ENCODE peak calls at places on chromosomes 7 and 10, in four cellular contexts. R is HCT116, J is H1, U is SK-N-SH. C is an unnamed sample.

GRCh38 chr7:28408974-28409715 is 3.2 kb upstream of the CREB5 start:
- DNase-seq in U (peak), R (peak), J (peak), C (peak)

GRCh38 chr10:71608863-71609768 is 110.5 kb downstream of the C10orf105 start:
- DNase-seq in J (peak), U (peak), R (peak), C (peak)

GRCh38 chr10:10397906-10398305 is 619.8 kb upstream of the CELF2 start:
- DNase-seq in U (no peak), R (no peak), J (no peak), C (no peak)

GRCh38 chr10:133122171-133122935 is 34.6 kb downstream of the ADGRA1 start:
- DNase-seq in R (no peak), U (no peak), J (no peak), C (no peak)

GRCh38 chr10:122780391-122780790 is 65.3 kb downstream of the CUZD1 start:
- DNase-seq in R (no peak), J (peak), U (no peak), C (no peak)

GRCh38 chr10:26438534-26439269 is 561 bp downstream of the APBB1IP start:
- DNase-seq in J (no peak), R (no peak), U (peak), C (no peak)

GRCh38 chr7:17043012-17043877 is 161.5 kb upstream of the AGR3 start:
- DNase-seq in J (no peak), U (no peak), R (no peak), C (no peak)

GRCh38 chr10:110052911-110053310 is 45.1 kb downstream of the ADD3 start:
- DNase-seq in U (no peak), J (no peak), R (no peak), C (no peak)

GRCh38 chr10:73099141-73099540 is 2.5 kb upstream of the P4HA1 start:
- DNase-seq in J (no peak), R (no peak), U (no peak), C (no peak)

GRCh38 chr10:132264966-132265877 is 42.5 kb downstream of the STK32C start:
- DNase-seq in U (peak), R (no peak), J (no peak), C (peak)

GRCh38 chr10:114271779-114272167 is 32.7 kb downstream of the VWA2 start:
- DNase-seq in J (no peak), R (peak), U (no peak), C (no peak)

GRCh38 chr10:65570143-65571010 is 1355.5 kb upstream of the LRRTM3 start:
- DNase-seq in R (peak), J (peak), U (peak), C (no peak)

GRCh38 chr10:6771361-6771760 is 191.3 kb upstream of the PRKCQ start:
- DNase-seq in J (no peak), U (no peak), R (no peak), C (no peak)

GRCh38 chr7:89887489-89887888 is 266.8 kb upstream of the STEAP1 start:
- DNase-seq in J (no peak), U (no peak), R (no peak), C (no peak)

GRCh38 chr10:11775412-11775811 is 33.2 kb downstream of the ECHDC3 start:
- DNase-seq in J (no peak), R (no peak), U (no peak), C (no peak)

GRCh38 chr7:35848728-35849127 is 47.9 kb downstream of the SEPTIN7 start:
- DNase-seq in R (no peak), J (no peak), U (no peak), C (no peak)

GRCh38 chr10:104925232-104925851 is 284.3 kb downstream of the SORCS3 start:
- DNase-seq in U (peak), R (peak), J (peak), C (peak)

GRCh38 chr10:73083234-73083633 is 13.4 kb downstream of the P4HA1 start:
- DNase-seq in U (no peak), J (no peak), R (no peak), C (no peak)

GRCh38 chr10:2994562-2994961 is 72.8 kb upstream of the PFKP start:
- DNase-seq in U (no peak), R (no peak), J (no peak), C (no peak)

GRCh38 chr10:630581-631073 is 58.8 kb downstream of the DIP2C start:
- DNase-seq in J (no peak), U (no peak), R (no peak), C (no peak)

GRCh38 chr10:72076756-72077155 is 11.6 kb downstream of the SPOCK2 start:
- DNase-seq in R (no peak), J (no peak), U (no peak), C (no peak)

GRCh38 chr7:29336851-29337627 is 142.5 kb downstream of the CHN2 start:
- DNase-seq in J (no peak), R (no peak), U (no peak), C (peak)

GRCh38 chr7:117689421-117689820 is 183.8 kb downstream of the CTTNBP2 start:
- DNase-seq in U (no peak), R (no peak), J (no peak), C (no peak)

GRCh38 chr7:98354511-98355249 is 46.2 kb downstream of the BAIAP2L1 start:
- DNase-seq in U (no peak), R (peak), J (peak), C (peak)

GRCh38 chr10:4804505-4804904 is 21.5 kb upstream of the AKR1E2 start:
- DNase-seq in U (no peak), R (no peak), J (no peak), C (no peak)

GRCh38 chr7:132584796-132585494 is 8.7 kb upstream of the PLXNA4 start:
- DNase-seq in U (no peak), R (no peak), J (no peak), C (no peak)

GRCh38 chr7:71303566-71303965 is 171.6 kb downstream of the GALNT17 start:
- DNase-seq in R (no peak), U (no peak), J (no peak), C (no peak)

GRCh38 chr10:5945561-5946418 is 31.6 kb downstream of the IL15RA start:
- DNase-seq in U (no peak), J (no peak), R (no peak), C (peak)

GRCh38 chr7:20270867-20271266 is 53.7 kb upstream of the MACC1 start:
- DNase-seq in U (no peak), J (no peak), R (no peak), C (no peak)

GRCh38 chr7:23474098-23474828 is 4.0 kb upstream of the IGF2BP3 start:
- DNase-seq in R (peak), J (peak), U (peak), C (no peak)

GRCh38 chr7:47401571-47402570 is 180.0 kb downstream of the TNS3 start:
- DNase-seq in R (no peak), U (no peak), J (no peak), C (no peak)

GRCh38 chr7:47403341-47403866 is 178.5 kb downstream of the TNS3 start:
- DNase-seq in J (no peak), U (no peak), R (no peak), C (no peak)

GRCh38 chr7:47402941-47403340 is 179.0 kb downstream of the TNS3 start:
- DNase-seq in J (no peak), R (no peak), U (no peak), C (no peak)

GRCh38 chr7:47405286-47405904 is 176.5 kb downstream of the TNS3 start:
- DNase-seq in J (no peak), U (no peak), R (no peak), C (no peak)

DNA sequence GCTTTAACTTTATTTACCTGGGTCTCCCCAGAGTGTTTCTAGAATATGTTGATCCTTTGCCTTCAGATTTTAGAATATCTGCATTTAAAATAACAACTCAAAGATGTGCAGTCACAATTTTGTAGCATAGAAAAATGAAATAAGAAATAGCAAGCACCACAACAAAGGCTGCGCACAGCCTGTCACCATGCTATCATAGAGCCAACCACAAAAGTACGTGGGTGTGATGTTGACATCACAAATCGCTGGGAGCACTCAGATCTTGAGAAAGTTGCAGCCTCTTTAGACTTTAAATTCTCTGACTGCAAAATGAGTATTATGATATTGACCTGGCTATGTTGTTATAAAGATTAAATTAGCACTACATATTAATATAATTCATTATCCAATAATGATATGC is 177.9 kb downstream of the TNS3 start:
- DNase-seq in J (no peak), R (no peak), U (no peak), C (no peak)
- TF ChIP-seq JUND in J (no peak), R (no peak), U (no peak), C (no peak)

GRCh38 chr10:103502849-103503660 is 9.6 kb downstream of the NEURL1 start:
- DNase-seq in J (no peak), U (peak), R (no peak), C (no peak)
- TF ChIP-seq JUND in J (no peak), U (no peak), R (no peak), C (no peak)

DNA sequence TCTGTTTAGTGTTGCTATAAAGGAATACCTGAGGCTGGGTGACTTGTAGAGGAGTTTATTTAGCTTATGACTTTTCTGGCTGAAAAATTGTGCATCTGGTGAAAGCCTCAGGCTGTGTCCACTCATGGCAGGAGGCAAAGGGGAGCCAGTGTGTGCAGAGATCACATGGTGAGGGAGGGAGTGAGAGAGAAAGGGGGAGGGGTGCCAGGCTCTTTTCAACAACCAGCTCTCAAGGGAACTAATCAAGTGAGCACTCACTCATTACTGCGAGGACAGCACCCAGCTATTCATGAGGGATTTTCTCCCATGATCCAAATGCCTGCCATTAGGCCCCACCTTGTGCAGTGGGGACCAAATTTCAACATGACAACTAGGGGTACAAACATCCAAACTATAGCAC is 590.2 kb downstream of the MAGI2 start:
- DNase-seq in J (no peak), R (no peak), U (no peak), C (no peak)
- TF ChIP-seq JUND in J (no peak), R (no peak), U (no peak), C (no peak)

GRCh38 chr10:32056136-32057040 is at the start of gene KIF5B:
- DNase-seq in U (peak), R (peak), J (peak), C (peak)

GRCh38 chr10:32061440-32061839 is 5.2 kb upstream of the KIF5B start:
- DNase-seq in J (no peak), R (no peak), U (no peak), C (no peak)

GRCh38 chr10:32060372-32060771 is 4.1 kb upstream of the KIF5B start:
- DNase-seq in U (no peak), R (no peak), J (no peak), C (no peak)

GRCh38 chr10:32057041-32057372 is 782 bp upstream of the KIF5B start:
- DNase-seq in U (peak), R (no peak), J (no peak), C (no peak)

GRCh38 chr10:32059472-32059871 is 3.2 kb upstream of the KIF5B start:
- DNase-seq in U (no peak), R (no peak), J (no peak), C (no peak)
- TF ChIP-seq JUND in U (no peak), R (no peak), J (no peak), C (no peak)

GRCh38 chr10:100966887-100967286 is 2.4 kb upstream of the SEMA4G start:
- DNase-seq in R (no peak), U (no peak), J (no peak), C (no peak)
- TF ChIP-seq JUND in R (no peak), U (no peak), J (no peak), C (no peak)

GRCh38 chr7:139488810-139489209 is 5.3 kb upstream of the KLRG2 start:
- DNase-seq in R (no peak), J (no peak), U (no peak), C (peak)

GRCh38 chr7:139494835-139495568 is 11.5 kb upstream of the KLRG2 start:
- DNase-seq in J (no peak), R (no peak), U (no peak), C (no peak)

GRCh38 chr7:139487366-139488080 is 4.0 kb upstream of the KLRG2 start:
- DNase-seq in U (no peak), J (no peak), R (no peak), C (no peak)

GRCh38 chr7:139492293-139492692 is 8.8 kb upstream of the KLRG2 start:
- DNase-seq in J (no peak), U (no peak), R (no peak), C (no peak)

DNA sequence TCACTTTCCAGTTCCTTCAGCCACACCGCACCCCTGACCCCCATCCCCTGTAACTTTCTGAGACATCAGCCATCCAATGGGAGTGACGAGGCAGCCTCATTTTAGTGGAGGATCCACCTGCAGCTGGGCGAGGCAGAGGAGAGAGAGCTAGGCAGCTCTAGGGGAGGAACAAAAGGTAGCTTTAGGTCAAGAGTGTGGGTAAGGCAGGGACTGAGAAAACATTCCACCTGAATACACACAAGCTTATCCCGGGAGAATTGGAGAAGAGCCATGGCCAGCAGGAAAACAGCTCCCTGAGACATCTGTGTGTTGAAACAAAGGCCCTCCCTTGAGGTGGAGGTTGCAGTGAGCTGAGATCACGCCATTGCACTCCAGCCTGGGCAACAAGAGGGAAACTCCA is 6.7 kb upstream of the KLRG2 start:
- DNase-seq in U (no peak), R (no peak), J (no peak), C (peak)
- TF ChIP-seq JUND in U (no peak), R (no peak), J (no peak), C (no peak)

DNA sequence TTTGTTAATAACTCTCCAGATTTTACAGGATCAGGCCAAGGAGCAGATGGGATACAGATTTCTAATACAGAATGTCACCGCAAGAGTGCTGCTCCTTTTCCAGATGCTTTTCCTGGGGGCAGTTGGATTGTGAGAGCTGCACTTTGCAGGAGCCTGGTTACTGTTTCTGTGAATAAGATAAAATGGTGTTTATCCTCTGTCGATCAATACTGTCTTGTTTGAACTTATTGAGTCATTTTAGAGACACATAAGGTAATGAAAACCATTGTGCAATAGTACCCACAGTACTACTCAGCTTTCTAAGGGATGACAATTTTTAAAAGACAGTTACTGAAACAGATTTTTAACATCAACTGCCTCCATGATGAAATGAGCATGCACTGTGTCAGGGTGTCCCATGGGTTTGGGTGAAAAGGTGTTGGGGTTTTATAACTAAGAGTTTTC is 2.9 kb downstream of the A1CF start:
- DNase-seq in U (peak), R (no peak), J (no peak), C (no peak)
- TF ChIP-seq JUND in U (no peak), R (no peak), J (no peak), C (no peak)

GRCh38 chr7:4739528-4739992 is 35.9 kb upstream of the AP5Z1 start:
- DNase-seq in J (no peak), U (peak), R (no peak), C (no peak)
- TF ChIP-seq JUND in J (no peak), U (no peak), R (no peak), C (no peak)